ENCODE peak calls at places on chromosomes 3 and 15, in five cellular contexts. H is NCI-H1105 treated with DMSO at 0.1 percent for 48 hours, Q is iPS DF 6.9, Y is GM12865, R is A673. B is an unnamed sample.

GRCh38 chr3:134718736-134719135 is 67.9 kb upstream of the KY start:
- DNase-seq in H (no peak), Q (no peak), Y (no peak), R (no peak), B (no peak)

GRCh38 chr3:15982243-15982642 is 184.5 kb upstream of the ANKRD28 start:
- DNase-seq in H (no peak), Q (no peak), Y (no peak), R (no peak), B (no peak)

GRCh38 chr3:20288050-20288449 is 102.0 kb upstream of the SGO1 start:
- DNase-seq in H (no peak), Q (no peak), Y (no peak), R (no peak), B (no peak)

GRCh38 chr15:59168536-59168935 is 38.1 kb upstream of the LDHAL6B start:
- DNase-seq in H (no peak), Q (no peak), Y (no peak), R (no peak), B (no peak)

GRCh38 chr3:62361824-62362223 is 11.5 kb downstream of the FEZF2 start:
- DNase-seq in H (no peak), Q (no peak), Y (no peak), R (no peak), B (no peak)

GRCh38 chr3:123447749-123448502 is 964 bp downstream of the ADCY5 start:
- DNase-seq in H (peak), Q (no peak), Y (no peak), R (no peak), B (peak)

GRCh38 chr3:188066141-188066540 is 87.8 kb upstream of the LPP start:
- DNase-seq in H (no peak), Q (no peak), Y (no peak), R (no peak), B (no peak)

GRCh38 chr3:14988988-14989394 is 41.6 kb downstream of the NR2C2 start:
- DNase-seq in H (no peak), Q (peak), Y (peak), R (no peak), B (no peak)

GRCh38 chr15:57444877-57445513 is 68.7 kb downstream of the CGNL1 start:
- DNase-seq in H (no peak), Q (no peak), Y (no peak), R (peak), B (no peak)

B was measured in CD4-positive, alpha-beta memory T cell.